ENCODE peak calls at places on chromosomes 12 and 14, in five cellular contexts. V is PC-9, Q is fibroblast of the aortic adventitia, J is endothelial cell of umbilical vein, E is keratinocyte. Z is an unnamed sample.

GRCh38 chr12:119229837-119230236 is 51.1 kb downstream of the HSPB8 start:
- DNase-seq in Q (peak; percentile 53), V (peak; percentile 12), E (no peak), J (peak; percentile 73), Z (peak; percentile 4)

GRCh38 chr14:52253503-52253902 is 14.0 kb upstream of the PTGDR start:
- DNase-seq in V (no peak), Q (peak; percentile 72), J (no peak), E (no peak), Z (no peak)

GRCh38 chr12:19183121-19183838 is 53.7 kb downstream of the PLEKHA5 start:
- DNase-seq in E (no peak), Q (peak; percentile 64), V (no peak), J (no peak), Z (no peak)

GRCh38 chr12:6608592-6609311 is 1.6 kb upstream of the CHD4 start:
- DNase-seq in E (no peak), J (no peak), V (no peak), Q (peak; percentile 37), Z (no peak)

GRCh38 chr12:106831699-106832098 is 57.2 kb downstream of the RIC8B start:
- DNase-seq in E (no peak), Q (no peak), V (no peak), J (no peak), Z (no peak)

GRCh38 chr12:95959107-95959506 is 16.0 kb downstream of the AMDHD1 start:
- DNase-seq in V (no peak), J (peak; percentile 16), Q (peak; percentile 29), E (no peak), Z (no peak)

GRCh38 chr12:114025935-114026334 is 59.8 kb upstream of the RBM19 start:
- DNase-seq in J (no peak), Q (no peak), E (no peak), V (no peak), Z (no peak)

GRCh38 chr12:85672436-85672835 is 163.8 kb downstream of the RASSF9 start:
- DNase-seq in Q (no peak), J (no peak), E (no peak), V (no peak), Z (no peak)

GRCh38 chr12:66247741-66248140 is 54.6 kb upstream of the HELB start:
- DNase-seq in V (no peak), Q (peak; percentile 8), E (no peak), J (no peak), Z (no peak)

GRCh38 chr14:47022721-47023120 is 371.1 kb upstream of the RPL10L start:
- DNase-seq in V (no peak), E (no peak), Q (no peak), J (no peak), Z (no peak)

GRCh38 chr12:108821407-108822397 is 35.7 kb downstream of the SSH1 start:
- DNase-seq in V (peak; percentile 11), J (no peak), E (no peak), Q (no peak), Z (no peak)

GRCh38 chr12:95731519-95731958 is 59.0 kb downstream of the NTN4 start:
- DNase-seq in J (no peak), Q (no peak), E (no peak), V (no peak), Z (no peak)

GRCh38 chr14:34711169-34711568 is 3.2 kb downstream of the CFL2 start:
- DNase-seq in J (peak; percentile 24), V (no peak), Q (peak; percentile 77), E (peak; percentile 32), Z (no peak)

GRCh38 chr14:59463773-59464650 is 1.2 kb downstream of the GPR135 start:
- DNase-seq in E (no peak), J (no peak), Q (no peak), V (no peak), Z (no peak)

GRCh38 chr12:121534495-121535148 is 46.2 kb downstream of the KDM2B start:
- DNase-seq in E (no peak), V (no peak), J (no peak), Q (no peak), Z (no peak)

GRCh38 chr12:111034148-111034910 is 114.0 kb upstream of the MYL2 start:
- DNase-seq in V (no peak), E (no peak), Q (no peak), J (no peak), Z (no peak)

GRCh38 chr12:53862206-53862605 is 76.4 kb upstream of the HOXC13 start:
- DNase-seq in E (no peak), J (no peak), Q (no peak), V (no peak), Z (no peak)

GRCh38 chr12:53862831-53863230 is 75.8 kb upstream of the HOXC13 start:
- DNase-seq in E (peak; percentile 69), V (peak; percentile 62), Q (peak; percentile 12), J (no peak), Z (no peak)

GRCh38 chr12:53856132-53856531 is 82.5 kb upstream of the HOXC13 start:
- DNase-seq in J (no peak), Q (no peak), E (no peak), V (no peak), Z (no peak)

DNA sequence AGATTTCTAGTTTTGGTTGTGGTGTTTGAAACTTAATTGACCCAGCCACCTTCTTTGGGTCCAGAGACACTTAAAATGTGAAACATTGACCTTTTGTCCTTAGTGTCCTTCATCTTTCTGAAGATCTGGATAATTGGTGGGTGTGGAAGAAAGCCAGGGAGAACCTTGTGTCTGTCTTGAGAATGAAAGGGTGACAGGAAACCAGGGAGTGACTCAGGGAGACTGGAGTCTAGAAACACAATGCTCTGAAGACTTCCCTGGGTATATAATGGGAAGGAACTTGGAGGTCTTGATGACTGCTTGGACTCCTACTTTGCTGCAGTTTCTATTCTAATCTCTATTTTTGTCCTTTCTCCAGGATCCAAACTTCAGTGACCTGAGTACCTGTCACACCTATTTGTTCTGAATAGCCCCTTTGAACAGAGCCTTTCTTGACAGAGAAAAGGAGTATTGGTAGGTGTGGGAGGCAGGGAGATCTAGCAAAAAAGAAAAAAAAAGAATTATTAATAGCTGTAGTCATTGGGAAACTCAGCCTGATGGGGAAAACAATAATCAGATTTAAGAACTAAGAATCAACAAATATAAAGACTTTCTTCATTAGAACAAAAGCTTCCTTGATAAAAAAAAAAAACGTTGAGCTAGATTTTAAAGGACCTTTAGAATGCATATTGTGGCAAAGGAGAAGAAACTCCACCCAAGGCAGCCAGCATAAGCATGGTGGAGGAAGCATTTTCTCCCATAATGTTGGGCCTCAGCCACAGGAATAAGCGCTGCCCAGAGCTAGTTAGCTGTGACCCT is 78.0 kb upstream of the HOXC13 start:
- DNase-seq in Q (peak; percentile 16), E (no peak), J (no peak), V (no peak), Z (no peak)
- TF ChIP-seq CTCF in Q (no peak), E (no peak), J (no peak), V (no peak), Z (no peak)

GRCh38 chr14:67964391-67964812 is 144.8 kb downstream of the RAD51B start:
- DNase-seq in E (peak; percentile 44), J (no peak), V (peak; percentile 44), Q (peak; percentile 85), Z (no peak)
- H3K4me3 ChIP-seq in E (peak overlapping the region; percentile 22), J (no peak overlapping the region), V (peak overlapping the region; percentile 34), Q (no peak overlapping the region), Z (no peak overlapping the region)

DNA sequence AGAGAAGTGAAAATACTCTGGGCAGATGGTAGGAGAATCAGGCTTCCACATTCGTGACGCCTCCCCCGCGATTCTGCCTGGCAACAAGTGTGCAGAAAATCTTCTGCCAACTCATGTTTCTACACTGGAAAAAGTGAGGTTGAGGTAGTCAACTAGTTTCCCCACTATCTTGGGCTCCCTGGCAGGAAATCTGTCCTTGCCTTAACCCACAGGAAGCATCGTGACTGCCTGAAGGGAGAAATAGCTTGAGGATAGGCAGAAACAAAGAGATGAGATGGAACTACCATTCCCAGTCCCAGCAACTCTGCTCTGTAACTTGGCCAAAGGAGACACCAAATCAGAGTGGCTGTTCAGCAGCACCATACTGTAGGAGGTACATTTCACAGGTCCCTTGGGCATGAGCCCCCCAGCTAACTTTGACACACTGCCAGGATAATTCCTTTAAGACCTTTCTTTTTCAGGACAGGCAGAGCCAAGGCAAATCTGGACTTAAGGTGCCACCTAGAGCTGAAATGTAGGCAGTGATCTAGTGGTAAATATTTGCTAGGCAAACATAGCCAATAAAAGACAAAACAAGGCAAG is 205.0 kb downstream of the PTPRO start:
- DNase-seq in Q (peak; percentile 22), J (peak; percentile 8), V (no peak), E (no peak), Z (peak; percentile 9)
- TF ChIP-seq CTCF in Q (peak; percentile 28), J (no peak), V (peak; percentile 39), E (peak; percentile 37), Z (peak; percentile 66)

DNA sequence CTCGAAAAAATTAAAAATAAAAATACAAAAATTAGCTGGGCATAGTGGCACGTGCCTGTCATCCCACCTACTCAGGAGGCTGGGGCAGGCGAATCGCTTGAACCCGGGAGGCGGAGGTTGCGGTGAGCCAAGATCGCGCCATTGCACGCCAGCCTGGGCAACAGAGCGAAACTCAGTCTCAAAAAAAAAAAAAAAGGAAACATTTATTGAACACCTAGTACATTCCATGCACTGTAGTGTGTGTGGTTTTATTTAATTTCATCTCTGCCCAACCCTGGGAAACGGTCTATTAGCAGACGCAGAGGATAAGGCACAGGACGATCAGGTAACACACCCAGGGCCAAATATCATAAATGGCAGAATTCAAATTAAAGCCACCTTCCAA is 35.8 kb upstream of the SINHCAF start:
- DNase-seq in V (no peak), Q (no peak), E (no peak), J (no peak), Z (no peak)
- H3K4me3 ChIP-seq in V (peak overlapping the region; percentile 47), Q (no peak overlapping the region), E (peak overlapping the region; percentile 60), J (no peak overlapping the region), Z (no peak overlapping the region)

GRCh38 chr12:64177001-64177400 is 45.1 kb downstream of the KICS2 start:
- DNase-seq in E (no peak), J (peak; percentile 81), V (no peak), Q (no peak), Z (no peak)

GRCh38 chr12:64180951-64181350 is 41.1 kb downstream of the KICS2 start:
- DNase-seq in E (no peak), Q (peak; percentile 70), V (peak; percentile 17), J (peak; percentile 69), Z (peak; percentile 56)

GRCh38 chr12:64184216-64184615 is 37.9 kb downstream of the KICS2 start:
- DNase-seq in V (no peak), J (no peak), E (no peak), Q (no peak), Z (no peak)

GRCh38 chr12:64178122-64178521 is 44.0 kb downstream of the KICS2 start:
- DNase-seq in J (peak; percentile 53), V (no peak), E (no peak), Q (peak; percentile 96), Z (no peak)

GRCh38 chr12:64181504-64182291 is 40.4 kb downstream of the KICS2 start:
- DNase-seq in V (peak; percentile 58), E (peak; percentile 94), J (peak; percentile 87), Q (peak; percentile 97), Z (peak; percentile 97)
- TF ChIP-seq CTCF in V (peak; percentile 51), E (peak; percentile 78), J (peak; percentile 24), Q (peak; percentile 75), Z (peak; percentile 60)

GRCh38 chr12:12178545-12178944 is 88.3 kb downstream of the LRP6 start:
- DNase-seq in Q (no peak), J (no peak), E (no peak), V (no peak), Z (no peak)
- H3K4me3 ChIP-seq in Q (no peak overlapping the region), J (no peak overlapping the region), E (no peak overlapping the region), V (no peak overlapping the region), Z (no peak overlapping the region)

Z was measured in epithelial cell of proximal tubule.